ENCODE peak calls at places on chromosomes 11 and 22, in nine cellular contexts. G is hepatocyte, Y is OCI-LY7, C is IMR-90, A is A549, S is PC-3, X is GM23248, E is endothelial cell of umbilical vein, M is DND-41. F is an unnamed sample.

GRCh38 chr11:60946601-60947265 is 5.2 kb downstream of the SLC15A3 start:
- DNase-seq in G (no peak), Y (no peak), C (no peak), A (no peak), S (no peak), X (no peak), E (no peak), M (no peak), F (no peak)

GRCh38 chr22:31973739-31974138 is 29.4 kb downstream of the YWHAH start:
- DNase-seq in G (no peak), Y (no peak), C (no peak), A (no peak), S (no peak), X (no peak), E (no peak), M (no peak), F (no peak)

GRCh38 chr11:47573321-47573720 is 5.4 kb downstream of the KBTBD4 start:
- DNase-seq in G (no peak), Y (no peak), C (no peak), A (no peak), S (no peak), X (no peak), E (no peak), M (no peak), F (no peak)

GRCh38 chr22:21849489-21849888 is 18.0 kb downstream of the MAPK1 start:
- DNase-seq in G (no peak), Y (no peak), C (no peak), A (no peak), S (no peak), X (peak), E (no peak), M (no peak), F (no peak)

GRCh38 chr11:73969991-73970800 is 12.4 kb downstream of the UCP2 start:
- DNase-seq in G (no peak), Y (peak), C (no peak), A (no peak), S (no peak), X (no peak), E (no peak), M (peak), F (peak)

GRCh38 chr22:37198290-37199102 is 10.4 kb upstream of the C1QTNF6 start:
- DNase-seq in G (peak), Y (peak), C (peak), A (peak), S (peak), X (peak), E (peak), M (peak), F (peak)

GRCh38 chr11:135036488-135037297 is 624.7 kb upstream of the B3GAT1 start:
- DNase-seq in G (no peak), Y (no peak), C (no peak), A (no peak), S (no peak), X (no peak), E (no peak), M (no peak), F (no peak)

GRCh38 chr22:50600541-50600940 is at the start of gene MAPK8IP2:
- DNase-seq in G (peak), Y (no peak), C (no peak), A (no peak), S (peak), X (no peak), E (no peak), M (no peak), F (no peak)

GRCh38 chr22:44337658-44338004 is 24.9 kb upstream of the SHISAL1 start:
- DNase-seq in G (peak), Y (no peak), C (peak), A (peak), S (peak), X (peak), E (no peak), M (no peak), F (no peak)

GRCh38 chr22:24486501-24486921 is 8.6 kb upstream of the UPB1 start:
- DNase-seq in G (no peak), Y (no peak), C (peak), A (peak), S (peak), X (peak), E (peak), M (no peak), F (peak)

GRCh38 chr11:72738199-72739141 is 13.7 kb downstream of the ARAP1 start:
- DNase-seq in G (peak), Y (peak), C (peak), A (no peak), S (peak), X (peak), E (no peak), M (no peak), F (peak)

GRCh38 chr11:64553554-64554201 is 37.3 kb upstream of the SLC22A12 start:
- DNase-seq in G (peak), Y (peak), C (peak), A (peak), S (peak), X (peak), E (peak), M (peak), F (peak)

GRCh38 chr11:45042560-45042959 is 91.9 kb upstream of the TP53I11 start:
- DNase-seq in G (no peak), Y (no peak), C (no peak), A (peak), S (peak), X (peak), E (no peak), M (no peak), F (no peak)

GRCh38 chr22:21837184-21837979 is 30.1 kb downstream of the MAPK1 start:
- DNase-seq in G (peak), Y (no peak), C (peak), A (peak), S (peak), X (peak), E (peak), M (no peak), F (peak)

GRCh38 chr11:84865791-84866535 is 761.2 kb downstream of the DLG2 start:
- DNase-seq in G (no peak), Y (no peak), C (no peak), A (no peak), S (peak), X (no peak), E (no peak), M (no peak), F (no peak)

GRCh38 chr22:30320021-30320556 is 6.7 kb downstream of the TBC1D10A start:
- DNase-seq in G (no peak), Y (no peak), C (no peak), A (no peak), S (no peak), X (no peak), E (no peak), M (no peak), F (no peak)

GRCh38 chr11:112650568-112650967 is 310.7 kb upstream of the NCAM1 start:
- DNase-seq in G (no peak), Y (no peak), C (no peak), A (no peak), S (no peak), X (no peak), E (no peak), M (no peak), F (no peak)

GRCh38 chr11:123584737-123585136 is 69.7 kb downstream of the SCN3B start:
- DNase-seq in G (no peak), Y (no peak), C (no peak), A (no peak), S (no peak), X (no peak), E (no peak), M (no peak), F (no peak)

GRCh38 chr11:134126197-134126822 is 57.4 kb downstream of the JAM3 start:
- DNase-seq in G (peak), Y (no peak), C (peak), A (no peak), S (peak), X (peak), E (peak), M (no peak), F (no peak)

GRCh38 chr11:60925685-60926267 is 1.5 kb downstream of the TMEM132A start:
- DNase-seq in G (no peak), Y (no peak), C (peak), A (peak), S (peak), X (peak), E (no peak), M (no peak), F (no peak)

GRCh38 chr11:103257360-103257759 is 148.1 kb downstream of the DYNC2H1 start:
- DNase-seq in G (peak), Y (no peak), C (peak), A (peak), S (peak), X (peak), E (peak), M (no peak), F (peak)

GRCh38 chr11:124481365-124482323 is 36.1 kb upstream of the OR8B8 start:
- DNase-seq in G (peak), Y (peak), C (peak), A (peak), S (peak), X (peak), E (peak), M (peak), F (no peak)

GRCh38 chr11:123509737-123510578 is 79.9 kb downstream of the GRAMD1B start:
- DNase-seq in G (peak), Y (no peak), C (peak), A (no peak), S (peak), X (peak), E (peak), M (no peak), F (no peak)

GRCh38 chr11:64489831-64490441 is 101.1 kb upstream of the SLC22A12 start:
- DNase-seq in G (peak), Y (peak), C (peak), A (peak), S (peak), X (peak), E (peak), M (peak), F (peak)

GRCh38 chr11:100827934-100828661 is 141.0 kb downstream of the ARHGAP42 start:
- DNase-seq in G (peak), Y (peak), C (peak), A (peak), S (peak), X (peak), E (peak), M (peak), F (peak)

GRCh38 chr11:77233011-77233410 is 68.5 kb downstream of the GDPD4 start:
- DNase-seq in G (no peak), Y (no peak), C (no peak), A (no peak), S (no peak), X (no peak), E (no peak), M (no peak), F (no peak)

GRCh38 chr11:110261195-110262140 is 34.9 kb downstream of the RDX start:
- DNase-seq in G (no peak), Y (no peak), C (peak), A (no peak), S (no peak), X (no peak), E (peak), M (no peak), F (no peak)

GRCh38 chr11:79610678-79611077 is 169.8 kb upstream of the TENM4 start:
- DNase-seq in G (no peak), Y (no peak), C (no peak), A (no peak), S (no peak), X (no peak), E (no peak), M (no peak), F (no peak)

GRCh38 chr11:93741882-93742226 is 382 bp downstream of the C11orf54 start:
- DNase-seq in G (peak), Y (no peak), C (peak), A (peak), S (peak), X (peak), E (no peak), M (no peak), F (no peak)

GRCh38 chr11:118180300-118180703 is 3.9 kb upstream of the SCN2B start:
- DNase-seq in G (peak), Y (peak), C (no peak), A (no peak), S (no peak), X (peak), E (no peak), M (peak), F (peak)

GRCh38 chr11:27635567-27636037 is 64.7 kb downstream of the BDNF start:
- DNase-seq in G (no peak), Y (no peak), C (no peak), A (no peak), S (no peak), X (no peak), E (no peak), M (no peak), F (no peak)

GRCh38 chr11:2390091-2390870 is 10.3 kb upstream of the TSSC4 start:
- DNase-seq in G (no peak), Y (no peak), C (no peak), A (no peak), S (no peak), X (no peak), E (no peak), M (no peak), F (peak)

GRCh38 chr11:129888451-129888850 is 6.9 kb downstream of the NFRKB start:
- DNase-seq in G (no peak), Y (no peak), C (no peak), A (no peak), S (no peak), X (no peak), E (no peak), M (peak), F (no peak)

GRCh38 chr11:90250970-90251369 is 28.1 kb upstream of the CHORDC1 start:
- DNase-seq in G (no peak), Y (no peak), C (no peak), A (no peak), S (no peak), X (peak), E (peak), M (no peak), F (peak)

GRCh38 chr22:49807780-49808708 is 19.6 kb downstream of the BRD1 start:
- DNase-seq in G (no peak), Y (no peak), C (no peak), A (no peak), S (no peak), X (no peak), E (peak), M (no peak), F (no peak)

GRCh38 chr22:35641494-35642120 is 6.6 kb upstream of the APOL6 start:
- DNase-seq in G (no peak), Y (no peak), C (no peak), A (no peak), S (no peak), X (no peak), E (no peak), M (no peak), F (no peak)

GRCh38 chr11:90476442-90477007 is 253.7 kb upstream of the CHORDC1 start:
- DNase-seq in G (peak), Y (peak), C (peak), A (no peak), S (peak), X (peak), E (peak), M (peak), F (peak)

GRCh38 chr11:71446942-71447688 is 1.1 kb downstream of the DHCR7 start:
- DNase-seq in G (peak), Y (no peak), C (peak), A (no peak), S (peak), X (peak), E (peak), M (no peak), F (no peak)

GRCh38 chr11:39786281-39786680 is 1673.2 kb downstream of the LRRC4C start:
- DNase-seq in G (no peak), Y (no peak), C (no peak), A (no peak), S (no peak), X (no peak), E (no peak), M (no peak), F (no peak)

GRCh38 chr11:131248588-131248987 is 121.8 kb upstream of the NTM start:
- DNase-seq in G (no peak), Y (no peak), C (no peak), A (no peak), S (peak), X (peak), E (no peak), M (no peak), F (no peak)

GRCh38 chr11:131242616-131243015 is 127.8 kb upstream of the NTM start:
- DNase-seq in G (no peak), Y (no peak), C (no peak), A (no peak), S (no peak), X (no peak), E (no peak), M (no peak), F (peak)

GRCh38 chr11:131246156-131246555 is 124.3 kb upstream of the NTM start:
- DNase-seq in G (no peak), Y (no peak), C (no peak), A (no peak), S (no peak), X (no peak), E (no peak), M (no peak), F (no peak)

GRCh38 chr11:131246589-131247164 is 123.7 kb upstream of the NTM start:
- DNase-seq in G (peak), Y (peak), C (no peak), A (no peak), S (peak), X (peak), E (no peak), M (peak), F (peak)
- H3K4me2 ChIP-seq in G (peak), Y (no peak), C (no peak), A (no peak), S (no peak), X (no peak), E (no peak), M (no peak), F (no peak)

GRCh38 chr11:115502636-115503082 is 1.6 kb downstream of the CADM1 start:
- DNase-seq in G (no peak), Y (no peak), C (no peak), A (no peak), S (no peak), X (peak), E (no peak), M (no peak), F (no peak)

GRCh38 chr11:115505165-115505564 is 950 bp upstream of the CADM1 start:
- DNase-seq in G (peak), Y (no peak), C (no peak), A (peak), S (no peak), X (no peak), E (no peak), M (no peak), F (no peak)

GRCh38 chr11:115504279-115505158 is at the start of gene CADM1:
- DNase-seq in G (peak), Y (peak), C (peak), A (peak), S (peak), X (peak), E (peak), M (no peak), F (no peak)

GRCh38 chr11:115503083-115503885 is 931 bp downstream of the CADM1 start:
- DNase-seq in G (peak), Y (peak), C (peak), A (peak), S (peak), X (peak), E (peak), M (no peak), F (no peak)

DNA sequence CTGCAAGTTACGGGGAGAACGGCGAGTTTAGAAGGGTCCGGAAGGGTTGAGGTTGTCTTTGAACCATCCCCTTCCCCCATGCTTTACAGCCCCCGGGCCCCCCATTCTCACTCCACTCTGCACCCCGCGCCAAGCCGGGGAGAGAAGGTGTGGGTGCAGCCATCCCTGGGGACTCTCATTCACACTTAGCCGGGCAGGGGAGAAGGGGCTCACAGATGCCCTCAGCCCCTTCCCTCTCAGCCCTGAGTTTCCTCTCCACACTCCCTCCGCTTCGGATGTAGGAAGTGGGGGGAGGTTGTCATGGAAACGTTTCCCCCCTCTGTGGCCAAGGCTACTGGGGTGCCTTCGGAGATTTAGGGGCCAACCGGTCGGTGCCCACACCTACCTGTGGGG is 333 bp downstream of the CADM1 start:
- DNase-seq in G (no peak), Y (no peak), C (no peak), A (peak), S (no peak), X (no peak), E (no peak), M (no peak), F (no peak)
- H3K27ac ChIP-seq in G (peak), Y (peak), C (peak), A (peak), S (no peak), X (no peak), E (no peak), M (no peak), F (no peak)

GRCh38 chr22:17796695-17797094 is 22.4 kb upstream of the BID start:
- DNase-seq in G (no peak), Y (no peak), C (no peak), A (no peak), S (no peak), X (no peak), E (no peak), M (no peak), F (no peak)
- H3K4me2 ChIP-seq in G (no peak), Y (peak), C (no peak), A (no peak), S (no peak), X (no peak), E (no peak), M (no peak), F (no peak)

DNA sequence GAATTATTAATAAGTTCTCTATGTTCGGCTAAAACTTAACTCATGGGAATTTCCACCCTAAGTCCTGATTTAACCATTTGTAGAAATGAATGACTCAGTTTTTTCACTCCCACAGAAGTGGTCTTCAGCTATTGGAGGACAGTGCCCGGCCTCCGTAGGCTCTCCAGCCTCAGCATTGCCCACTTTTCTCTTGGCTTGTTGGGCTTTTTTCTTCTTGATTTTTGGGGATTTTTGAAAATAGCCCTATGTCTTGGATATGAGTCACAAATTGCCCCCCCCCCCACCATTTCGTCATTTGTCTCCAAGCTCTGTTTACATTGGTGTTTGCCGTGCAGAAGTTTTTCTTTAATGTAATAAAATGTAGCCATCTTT is 66.7 kb downstream of the PACS1 start:
- DNase-seq in G (peak), Y (no peak), C (peak), A (peak), S (peak), X (peak), E (no peak), M (no peak), F (no peak)
- H3K27ac ChIP-seq in G (peak), Y (no peak), C (peak), A (peak), S (peak), X (peak), E (peak), M (no peak), F (peak)

GRCh38 chr22:39253427-39254070 is 8.8 kb upstream of the PDGFB start:
- DNase-seq in G (peak), Y (no peak), C (peak), A (peak), S (peak), X (peak), E (peak), M (no peak), F (no peak)

GRCh38 chr22:39255449-39256185 is 10.8 kb upstream of the PDGFB start:
- DNase-seq in G (no peak), Y (no peak), C (no peak), A (no peak), S (no peak), X (no peak), E (no peak), M (no peak), F (no peak)

GRCh38 chr22:39254789-39255298 is 10.1 kb upstream of the PDGFB start:
- DNase-seq in G (no peak), Y (no peak), C (peak), A (no peak), S (peak), X (peak), E (peak), M (no peak), F (no peak)

GRCh38 chr22:39252461-39253391 is 7.9 kb upstream of the PDGFB start:
- DNase-seq in G (no peak), Y (no peak), C (peak), A (no peak), S (peak), X (peak), E (peak), M (no peak), F (no peak)

DNA sequence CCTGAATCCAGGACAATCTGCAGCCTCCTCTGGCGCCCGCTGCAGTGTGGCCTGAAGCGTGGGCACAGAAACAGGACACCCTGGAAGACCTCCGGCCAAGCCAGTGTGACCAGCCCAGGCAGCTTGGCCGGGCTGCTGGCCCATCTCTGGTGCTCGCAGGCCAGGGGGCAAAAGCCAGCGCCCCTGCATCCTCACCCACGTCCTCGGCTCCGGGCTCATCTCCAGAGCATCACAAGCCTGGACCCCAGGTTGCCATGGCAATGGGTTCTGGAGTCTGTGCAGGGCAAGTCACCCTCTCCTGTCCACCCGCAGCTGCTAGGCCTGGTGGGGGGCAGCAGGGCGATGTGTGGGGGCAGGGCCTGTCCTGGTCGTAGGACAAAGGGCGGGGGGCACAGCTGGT is 9.3 kb upstream of the PDGFB start:
- DNase-seq in G (no peak), Y (no peak), C (no peak), A (no peak), S (no peak), X (no peak), E (no peak), M (no peak), F (no peak)
- H3K4me2 ChIP-seq in G (no peak), Y (no peak), C (no peak), A (peak), S (peak), X (peak), E (no peak), M (no peak), F (no peak)